ENCODE peak calls at places on chromosome 14, in seven cellular contexts. B is ovary; U is psoas muscle; O is foreskin keratinocyte; M is PC-9; D is CD8-positive, alpha-beta T cell; L is H9. Y is an unnamed sample.

GRCh38 chr14:98173291-98173690 is 1098.7 kb downstream of the BCL11B start:
- DNase-seq in B (no peak), U (no peak), O (no peak), M (no peak), D (peak; percentile 77), L (no peak), Y (no peak)

GRCh38 chr14:58752782-58753181 is 115.0 kb downstream of the DACT1 start:
- DNase-seq in B (peak; percentile 65), U (peak; percentile 86), O (no peak), M (no peak), D (no peak), L (no peak), Y (peak; percentile 94)

GRCh38 chr14:66643344-66643743 is 135.4 kb downstream of the GPHN start:
- DNase-seq in B (no peak), U (no peak), O (no peak), M (no peak), D (no peak), L (no peak), Y (no peak)

GRCh38 chr14:39184628-39185255 is 9.7 kb downstream of the PNN start:
- DNase-seq in B (no peak), U (no peak), O (no peak), M (no peak), D (no peak), L (no peak), Y (no peak)

GRCh38 chr14:99377951-99378350 is 102.7 kb downstream of the SETD3 start:
- DNase-seq in B (no peak), U (no peak), O (no peak), M (no peak), D (no peak), L (no peak), Y (no peak)

GRCh38 chr14:32232481-32232880 is 29.4 kb upstream of the RNU6-8 start:
- DNase-seq in B (no peak), U (no peak), O (peak; percentile 65), M (no peak), D (no peak), L (no peak), Y (no peak)

GRCh38 chr14:68659021-68659931 is 133.6 kb downstream of the ZFP36L1 start:
- DNase-seq in B (peak; percentile 55), U (no peak), O (no peak), M (peak; percentile 58), D (no peak), L (peak; percentile 26), Y (no peak)

GRCh38 chr14:71029236-71029781 is 122.0 kb downstream of the PCNX1 start:
- DNase-seq in B (no peak), U (no peak), O (no peak), M (no peak), D (no peak), L (no peak), Y (no peak)

GRCh38 chr14:75711796-75712211 is 50.8 kb downstream of the TTLL5 start:
- DNase-seq in B (peak; percentile 20), U (peak; percentile 90), O (peak; percentile 89), M (peak; percentile 88), D (no peak), L (peak; percentile 35), Y (peak; percentile 78)

GRCh38 chr14:36747411-36748184 is 85.9 kb downstream of the PAX9 start:
- DNase-seq in B (no peak), U (no peak), O (no peak), M (no peak), D (no peak), L (no peak), Y (no peak)

GRCh38 chr14:96184737-96185136 is 19.9 kb upstream of the BDKRB2 start:
- DNase-seq in B (no peak), U (no peak), O (no peak), M (no peak), D (no peak), L (no peak), Y (no peak)

GRCh38 chr14:75981426-75981825 is 369 bp downstream of the TGFB3 start:
- DNase-seq in B (peak; percentile 46), U (no peak), O (no peak), M (no peak), D (no peak), L (peak; percentile 58), Y (no peak)

GRCh38 chr14:56933446-56933845 is 123.2 kb upstream of the OTX2 start:
- DNase-seq in B (no peak), U (no peak), O (no peak), M (no peak), D (no peak), L (no peak), Y (no peak)

GRCh38 chr14:70067810-70068209 is 120.9 kb downstream of the SLC8A3 start:
- DNase-seq in B (no peak), U (peak; percentile 61), O (no peak), M (no peak), D (no peak), L (no peak), Y (no peak)

GRCh38 chr14:90003526-90004312 is 48.0 kb downstream of the TDP1 start:
- DNase-seq in B (no peak), U (no peak), O (no peak), M (no peak), D (no peak), L (no peak), Y (no peak)

GRCh38 chr14:69519253-69519661 is 34.7 kb downstream of the PLEKHD1 start:
- DNase-seq in B (no peak), U (no peak), O (no peak), M (no peak), D (no peak), L (no peak), Y (no peak)

GRCh38 chr14:33567736-33568124 is 383.1 kb downstream of the EGLN3 start:
- DNase-seq in B (no peak), U (no peak), O (no peak), M (no peak), D (no peak), L (no peak), Y (no peak)

GRCh38 chr14:33568935-33569579 is 381.8 kb downstream of the EGLN3 start:
- DNase-seq in B (no peak), U (no peak), O (peak; percentile 34), M (no peak), D (no peak), L (no peak), Y (no peak)

GRCh38 chr14:33567003-33567735 is 383.7 kb downstream of the EGLN3 start:
- DNase-seq in B (no peak), U (no peak), O (no peak), M (no peak), D (no peak), L (no peak), Y (no peak)

GRCh38 chr14:33570717-33571058 is 380.2 kb downstream of the EGLN3 start:
- DNase-seq in B (no peak), U (no peak), O (no peak), M (no peak), D (no peak), L (no peak), Y (no peak)

DNA sequence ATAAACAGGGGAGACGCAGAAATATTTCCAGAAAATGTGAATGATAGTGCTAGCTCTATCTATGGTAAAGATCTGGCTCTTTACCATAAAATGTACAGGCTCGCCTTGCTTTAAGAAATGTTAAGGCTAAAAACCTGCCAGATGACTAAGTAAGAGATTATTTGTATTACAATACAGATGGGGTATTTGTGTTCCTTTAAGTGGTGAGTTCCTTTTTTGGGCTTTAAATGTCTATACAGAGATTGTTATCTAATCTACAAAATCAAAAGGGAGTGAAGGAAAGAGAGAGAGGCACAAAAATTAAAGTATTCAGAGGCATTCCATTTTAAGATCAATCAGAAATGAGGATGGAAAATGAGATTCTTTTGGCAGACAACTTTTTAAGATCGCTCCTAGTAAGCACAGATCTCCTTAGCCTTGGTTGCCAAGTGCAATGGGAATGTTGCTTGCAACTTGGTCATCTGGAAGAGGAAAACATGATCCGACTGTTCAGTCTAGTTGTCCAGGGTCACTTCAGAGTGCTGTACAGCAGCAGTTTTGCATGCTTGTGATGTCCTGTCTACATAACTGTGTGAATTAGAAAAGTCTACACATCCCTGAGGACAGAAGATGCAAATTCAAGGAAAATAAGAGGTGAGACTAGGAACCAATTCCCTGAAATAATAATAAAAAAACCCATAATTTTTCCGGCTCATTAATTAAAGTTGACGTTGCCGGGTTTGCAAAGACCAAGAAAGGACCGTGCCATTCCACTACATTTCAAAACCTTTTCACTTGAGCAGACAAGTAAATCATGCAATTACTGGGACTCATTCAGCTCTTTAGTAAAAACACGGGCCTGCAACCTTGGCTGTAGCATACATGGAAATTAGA is 380.8 kb downstream of the EGLN3 start:
- DNase-seq in B (no peak), U (no peak), O (peak; percentile 23), M (no peak), D (no peak), L (no peak), Y (no peak)
- H3K27ac ChIP-seq in B (no peak overlapping the region), U (no peak overlapping the region), O (peak overlapping the region; percentile 28), M (no peak overlapping the region), D (no peak overlapping the region), L (no peak overlapping the region), Y (no peak overlapping the region)

GRCh38 chr14:85415015-85415712 is 114.8 kb upstream of the FLRT2 start:
- DNase-seq in B (peak; percentile 64), U (no peak), O (peak; percentile 99), M (peak; percentile 27), D (no peak), L (peak; percentile 58), Y (peak; percentile 13)
- TF ChIP-seq CTCF in B (no peak), U (no peak), O (peak; percentile 92), M (no peak), D (no peak), L (peak; percentile 51), Y (peak; percentile 15)

DNA sequence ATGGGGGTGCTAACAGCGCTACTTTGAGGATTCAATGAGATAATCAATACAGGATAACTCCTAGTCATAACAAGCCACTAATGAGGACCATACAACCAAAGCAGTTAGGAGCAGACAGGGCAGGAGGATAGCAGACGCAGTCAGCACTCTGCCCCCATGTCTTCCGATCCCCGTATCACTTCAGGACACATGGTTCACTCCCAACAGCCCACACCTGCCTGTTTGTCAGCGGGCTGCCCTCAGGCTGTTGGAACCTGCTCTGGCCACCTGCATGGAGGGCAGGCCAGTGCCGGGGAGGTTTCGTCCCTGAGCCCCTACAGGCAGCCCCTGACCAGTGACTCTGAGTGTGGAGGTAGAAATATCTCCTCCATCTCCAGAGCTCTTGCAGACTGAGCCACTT is 37.1 kb upstream of the LTBP2 start:
- DNase-seq in B (no peak), U (no peak), O (no peak), M (peak; percentile 59), D (no peak), L (peak; percentile 55), Y (no peak)
- H3K4me1 ChIP-seq in B (peaks cover 23% of the 10 kb centered on the region), U (no peaks in the 10 kb centered on the region), O (peaks cover 35% of the 10 kb centered on the region), M (peaks cover 41% of the 10 kb centered on the region), D (no peaks in the 10 kb centered on the region), L (no peaks in the 10 kb centered on the region), Y (peaks cover 13% of the 10 kb centered on the region)

GRCh38 chr14:94170151-94170550 is 4.0 kb upstream of the PPP4R4 start:
- DNase-seq in B (no peak), U (no peak), O (no peak), M (no peak), D (no peak), L (no peak), Y (no peak)
- H3K27ac ChIP-seq in B (no peak overlapping the region), U (no peak overlapping the region), O (no peak overlapping the region), M (no peak overlapping the region), D (no peak overlapping the region), L (no peak overlapping the region), Y (no peak overlapping the region)